ENCODE peak calls at places on chromosomes 13 and 19, in ten cellular contexts. Z, X, J, K, E, S, V, I, Q and M are unnamed samples.

GRCh38 chr19:35167251-35168119 is 12.9 kb downstream of the FXYD5 start:
- DNase-seq in S (no peak), J (no peak), Z (no peak), I (no peak), X (no peak), Q (peak), E (no peak), V (no peak), K (no peak), M (peak)

GRCh38 chr13:37690361-37690760 is 91.8 kb upstream of the POSTN start:
- DNase-seq in K (no peak), E (no peak), Q (no peak), S (no peak), X (no peak), I (peak), Z (no peak), J (no peak), V (no peak), M (no peak)

GRCh38 chr19:15195381-15195964 is 5.3 kb downstream of the NOTCH3 start:
- DNase-seq in V (peak), J (no peak), Z (peak), S (no peak), Q (peak), I (peak), X (peak), E (peak), K (peak), M (no peak)

GRCh38 chr19:6744381-6745288 is 5.2 kb downstream of the TRIP10 start:
- DNase-seq in Q (no peak), K (peak), Z (no peak), V (peak), E (no peak), X (peak), I (peak), J (no peak), S (peak), M (peak)

GRCh38 chr19:39192846-39193245 is 3.9 kb upstream of the NCCRP1 start:
- DNase-seq in Q (no peak), Z (no peak), S (no peak), K (no peak), J (no peak), V (no peak), X (peak), E (no peak), I (peak), M (no peak)

GRCh38 chr13:50167967-50168366 is 152.7 kb downstream of the KCNRG start:
- DNase-seq in S (no peak), I (no peak), Q (no peak), X (no peak), Z (no peak), K (no peak), E (no peak), J (no peak), V (no peak), M (no peak)

GRCh38 chr19:37995346-37995745 is 88.3 kb downstream of the SIPA1L3 start:
- DNase-seq in Q (no peak), X (no peak), E (no peak), J (no peak), V (no peak), K (no peak), Z (no peak), S (no peak), I (no peak), M (no peak)

GRCh38 chr13:39632994-39633393 is 22.5 kb upstream of the COG6 start:
- DNase-seq in V (no peak), K (no peak), I (no peak), E (no peak), Z (no peak), X (no peak), Q (no peak), J (no peak), S (no peak), M (no peak)

GRCh38 chr19:2350656-2351055 is 9.4 kb upstream of the TMPRSS9 start:
- DNase-seq in J (no peak), S (no peak), Z (no peak), X (no peak), K (no peak), Q (no peak), I (no peak), E (no peak), V (no peak), M (no peak)

GRCh38 chr19:2455481-2456300 is 1.1 kb downstream of the LMNB2 start:
- DNase-seq in I (peak), K (peak), J (no peak), Z (peak), S (no peak), Q (peak), X (peak), V (no peak), E (peak), M (no peak)

GRCh38 chr13:80900557-80900956 is 559.6 kb upstream of the SPRY2 start:
- DNase-seq in S (no peak), I (no peak), Q (no peak), E (no peak), X (no peak), J (no peak), Z (no peak), V (no peak), K (no peak), M (no peak)

GRCh38 chr13:91347996-91348905 is 764 bp downstream of the MIR17HG start:
- DNase-seq in X (peak), K (peak), I (peak), S (peak), E (peak), Z (peak), V (no peak), Q (peak), J (no peak), M (no peak)

GRCh38 chr19:45262570-45262969 is 11.5 kb downstream of the MARK4 start:
- DNase-seq in J (no peak), E (no peak), X (no peak), S (no peak), I (no peak), Q (no peak), K (no peak), Z (no peak), V (no peak), M (no peak)

GRCh38 chr19:21604351-21604926 is 99.0 kb downstream of the ZNF429 start:
- DNase-seq in V (no peak), X (peak), K (no peak), E (no peak), Z (no peak), J (peak), Q (peak), I (peak), S (no peak), M (no peak)

GRCh38 chr13:95083758-95084157 is 217.5 kb downstream of the ABCC4 start:
- DNase-seq in K (no peak), S (no peak), Q (no peak), E (no peak), X (peak), J (no peak), I (peak), Z (no peak), V (no peak), M (no peak)

GRCh38 chr19:41694831-41695635 is 7.0 kb upstream of the CEACAM7 start:
- DNase-seq in J (no peak), S (no peak), Z (no peak), Q (no peak), X (no peak), I (no peak), V (no peak), K (no peak), E (no peak), M (no peak)

GRCh38 chr19:4454952-4455738 is 2.4 kb downstream of the UBXN6 start:
- DNase-seq in Z (no peak), Q (no peak), I (peak), X (peak), V (peak), S (no peak), K (no peak), J (no peak), E (no peak), M (no peak)

GRCh38 chr13:49653478-49653877 is 25.2 kb downstream of the ARL11 start:
- DNase-seq in K (no peak), Z (no peak), S (no peak), V (no peak), J (no peak), X (no peak), I (no peak), E (no peak), Q (no peak), M (no peak)

GRCh38 chr13:23477096-23477495 is 43.6 kb upstream of the SACS start:
- DNase-seq in V (no peak), I (no peak), E (no peak), Q (no peak), S (no peak), X (peak), J (no peak), K (no peak), Z (no peak), M (no peak)

GRCh38 chr13:88744289-88744688 is 1073.1 kb downstream of the SLITRK5 start:
- DNase-seq in Q (no peak), I (no peak), V (no peak), Z (no peak), X (no peak), J (no peak), K (no peak), S (no peak), E (no peak), M (no peak)

GRCh38 chr13:107743523-107743922 is 471.8 kb downstream of the LIG4 start:
- DNase-seq in E (no peak), J (no peak), I (no peak), S (no peak), X (no peak), Z (no peak), K (no peak), Q (no peak), V (no peak), M (no peak)

GRCh38 chr13:80923907-80924306 is 583.0 kb upstream of the SPRY2 start:
- DNase-seq in V (no peak), E (peak), X (peak), K (no peak), S (no peak), Z (no peak), I (peak), Q (no peak), J (no peak), M (no peak)

GRCh38 chr13:41587490-41587889 is 130.1 kb downstream of the RGCC start:
- DNase-seq in E (peak), I (no peak), X (no peak), S (no peak), J (no peak), Z (no peak), Q (peak), K (no peak), V (no peak), M (no peak)

GRCh38 chr13:101523732-101524131 is 71.3 kb downstream of the ITGBL1 start:
- DNase-seq in J (no peak), X (peak), Z (no peak), Q (no peak), I (peak), E (no peak), S (no peak), V (peak), K (peak), M (no peak)